ENCODE peak calls at places on chromosomes 2 and 18, in four cellular contexts. One of them, this sample, is unnamed.

GRCh38 chr2:28411166-28411755 is 18.6 kb downstream of the FOSL2 start:
- DNase-seq in HepG2: no peak
- DNase-seq in GM12878: no peak
- DNase-seq in K562: no peak
- DNase-seq in this sample: no peak

GRCh38 chr2:162092656-162093556 is 18.9 kb upstream of the DPP4 start:
- DNase-seq in HepG2: no peak
- DNase-seq in GM12878: no peak
- DNase-seq in K562: no peak
- DNase-seq in this sample: no peak

GRCh38 chr2:44305882-44306281 is 30.6 kb downstream of the SLC3A1 start:
- DNase-seq in HepG2: no peak
- DNase-seq in GM12878: no peak
- DNase-seq in K562: no peak
- DNase-seq in this sample: no peak

GRCh38 chr18:24138884-24139616 is at the start of gene CABYR:
- DNase-seq in HepG2: peak; percentile 9
- DNase-seq in GM12878: peak; percentile 12
- DNase-seq in K562: no peak
- DNase-seq in this sample: peak; percentile 91

GRCh38 chr2:201784547-201784946 is 3.8 kb upstream of the ALS2 start:
- DNase-seq in HepG2: no peak
- DNase-seq in GM12878: no peak
- DNase-seq in K562: no peak
- DNase-seq in this sample: no peak

GRCh38 chr18:22191986-22192385 is 22.6 kb downstream of the GATA6 start:
- DNase-seq in HepG2: no peak
- DNase-seq in GM12878: no peak
- DNase-seq in K562: no peak
- DNase-seq in this sample: no peak

GRCh38 chr2:65602851-65603250 is 170.5 kb upstream of the SPRED2 start:
- DNase-seq in HepG2: no peak
- DNase-seq in GM12878: no peak
- DNase-seq in K562: no peak
- DNase-seq in this sample: no peak

GRCh38 chr2:145724499-145724898 is 1204.6 kb upstream of the ZEB2 start:
- DNase-seq in HepG2: no peak
- DNase-seq in GM12878: no peak
- DNase-seq in K562: no peak
- DNase-seq in this sample: no peak

GRCh38 chr2:188695953-188696352 is 278.2 kb upstream of the COL3A1 start:
- DNase-seq in HepG2: no peak
- DNase-seq in GM12878: no peak
- DNase-seq in K562: no peak
- DNase-seq in this sample: no peak

GRCh38 chr2:29940706-29941105 is 19.3 kb upstream of the ALK start:
- DNase-seq in HepG2: no peak
- DNase-seq in GM12878: no peak
- DNase-seq in K562: no peak
- DNase-seq in this sample: no peak

GRCh38 chr2:100036793-100037192 is 105.6 kb downstream of the AFF3 start:
- DNase-seq in HepG2: no peak
- DNase-seq in GM12878: no peak
- DNase-seq in K562: no peak
- DNase-seq in this sample: no peak

GRCh38 chr18:50711401-50711800 is 108.4 kb downstream of the MRO start:
- DNase-seq in HepG2: no peak
- DNase-seq in GM12878: no peak
- DNase-seq in K562: no peak
- DNase-seq in this sample: no peak

GRCh38 chr2:54724150-54724559 is 693 bp downstream of the EML6 start:
- DNase-seq in HepG2: no peak
- DNase-seq in GM12878: no peak
- DNase-seq in K562: no peak
- DNase-seq in this sample: no peak

GRCh38 chr18:57002627-57003026 is 144.3 kb upstream of the BOD1L2 start:
- DNase-seq in HepG2: peak; percentile 15
- DNase-seq in GM12878: no peak
- DNase-seq in K562: no peak
- DNase-seq in this sample: no peak

GRCh38 chr2:196278491-196278911 is 107.1 kb upstream of the STK17B start:
- DNase-seq in HepG2: no peak
- DNase-seq in GM12878: no peak
- DNase-seq in K562: no peak
- DNase-seq in this sample: no peak

GRCh38 chr2:141591787-141592186 is 539.0 kb downstream of the LRP1B start:
- DNase-seq in HepG2: no peak
- DNase-seq in GM12878: no peak
- DNase-seq in K562: no peak
- DNase-seq in this sample: no peak

GRCh38 chr2:120896126-120896525 is 160.5 kb downstream of the GLI2 start:
- DNase-seq in HepG2: no peak
- DNase-seq in GM12878: no peak
- DNase-seq in K562: no peak
- DNase-seq in this sample: no peak

GRCh38 chr2:43062058-43062457 is 164.3 kb downstream of the ZFP36L2 start:
- DNase-seq in HepG2: no peak
- DNase-seq in GM12878: no peak
- DNase-seq in K562: no peak
- DNase-seq in this sample: no peak

GRCh38 chr18:57998461-57998860 is 45.6 kb upstream of the NEDD4L start:
- DNase-seq in HepG2: peak; percentile 65
- DNase-seq in GM12878: no peak
- DNase-seq in K562: no peak
- DNase-seq in this sample: no peak

GRCh38 chr2:8819948-8820347 is 17.5 kb downstream of the KIDINS220 start:
- DNase-seq in HepG2: no peak
- DNase-seq in GM12878: no peak
- DNase-seq in K562: no peak
- DNase-seq in this sample: no peak

GRCh38 chr2:96342085-96342484 is 6.5 kb downstream of the NCAPH start:
- DNase-seq in HepG2: peak; percentile 67
- DNase-seq in GM12878: no peak
- DNase-seq in K562: peak; percentile 44
- DNase-seq in this sample: no peak

GRCh38 chr2:153497938-153498629 is 19.5 kb upstream of the RPRM start:
- DNase-seq in HepG2: no peak
- DNase-seq in GM12878: no peak
- DNase-seq in K562: no peak
- DNase-seq in this sample: no peak

GRCh38 chr2:10019174-10019971 is 24.0 kb upstream of the KLF11 start:
- DNase-seq in HepG2: peak; percentile 37
- DNase-seq in GM12878: no peak
- DNase-seq in K562: no peak
- DNase-seq in this sample: no peak

GRCh38 chr2:239975665-239976064 is 49.5 kb downstream of the NDUFA10 start:
- DNase-seq in HepG2: no peak
- DNase-seq in GM12878: no peak
- DNase-seq in K562: no peak
- DNase-seq in this sample: no peak

GRCh38 chr2:61179701-61180639 is 18.0 kb downstream of the C2orf74 start:
- DNase-seq in HepG2: no peak
- DNase-seq in GM12878: no peak
- DNase-seq in K562: peak; percentile 47
- DNase-seq in this sample: no peak

GRCh38 chr2:9234680-9235387 is 28.2 kb downstream of the ASAP2 start:
- DNase-seq in HepG2: peak; percentile 96
- DNase-seq in GM12878: no peak
- DNase-seq in K562: peak; percentile 61
- DNase-seq in this sample: no peak

GRCh38 chr2:99682280-99683060 is 192.7 kb upstream of the REV1 start:
- DNase-seq in HepG2: no peak
- DNase-seq in GM12878: no peak
- DNase-seq in K562: no peak
- DNase-seq in this sample: no peak

GRCh38 chr2:211347328-211347727 is 790.9 kb downstream of the CPS1 start:
- DNase-seq in HepG2: peak; percentile 2
- DNase-seq in GM12878: no peak
- DNase-seq in K562: no peak
- DNase-seq in this sample: peak; percentile 33

GRCh38 chr18:75211721-75212625 is 1.4 kb downstream of the TSHZ1 start:
- DNase-seq in HepG2: peak; percentile 9
- DNase-seq in GM12878: no peak
- DNase-seq in K562: peak; percentile 44
- DNase-seq in this sample: peak; percentile 63

GRCh38 chr18:43009666-43010065 is 105.8 kb downstream of the RIT2 start:
- DNase-seq in HepG2: no peak
- DNase-seq in GM12878: no peak
- DNase-seq in K562: no peak
- DNase-seq in this sample: no peak
- TF ChIP-seq TCF7 in HepG2: no peak
- TF ChIP-seq TCF7 in GM12878: no peak
- TF ChIP-seq TCF7 in K562: no peak
- TF ChIP-seq TCF7 in this sample: no peak

GRCh38 chr2:208072250-208072892 is 47.0 kb upstream of the PLEKHM3 start:
- DNase-seq in HepG2: peak; percentile 63
- DNase-seq in GM12878: peak; percentile 19
- DNase-seq in K562: peak; percentile 81
- DNase-seq in this sample: peak; percentile 72

GRCh38 chr2:208074610-208075356 is 49.5 kb upstream of the PLEKHM3 start:
- DNase-seq in HepG2: no peak
- DNase-seq in GM12878: no peak
- DNase-seq in K562: no peak
- DNase-seq in this sample: no peak

DNA sequence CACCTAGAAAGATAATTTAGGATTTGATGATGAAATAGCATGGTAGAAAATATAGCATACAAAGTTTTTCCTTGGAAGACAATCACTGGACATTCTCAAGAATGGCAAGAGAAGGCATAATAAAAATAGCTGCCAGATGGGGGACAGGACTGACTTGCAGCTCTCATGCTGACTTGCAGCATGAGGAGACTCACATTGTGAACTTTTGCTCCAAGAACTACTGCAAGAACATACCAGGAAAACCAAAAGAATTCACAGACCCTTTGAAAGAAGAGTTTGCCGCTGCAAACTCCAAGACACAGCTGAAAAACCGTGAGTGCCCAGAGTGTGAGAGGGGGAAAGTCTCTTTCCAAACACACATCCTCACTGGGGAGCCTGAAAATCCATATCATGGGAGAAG is 47.0 kb downstream of the CRYGD start:
- DNase-seq in HepG2: no peak
- DNase-seq in GM12878: no peak
- DNase-seq in K562: no peak
- DNase-seq in this sample: no peak
- TF ChIP-seq USF2 in HepG2: no peak
- TF ChIP-seq USF2 in GM12878: no peak
- TF ChIP-seq USF2 in K562: no peak
- TF ChIP-seq USF2 in this sample: no peak

DNA sequence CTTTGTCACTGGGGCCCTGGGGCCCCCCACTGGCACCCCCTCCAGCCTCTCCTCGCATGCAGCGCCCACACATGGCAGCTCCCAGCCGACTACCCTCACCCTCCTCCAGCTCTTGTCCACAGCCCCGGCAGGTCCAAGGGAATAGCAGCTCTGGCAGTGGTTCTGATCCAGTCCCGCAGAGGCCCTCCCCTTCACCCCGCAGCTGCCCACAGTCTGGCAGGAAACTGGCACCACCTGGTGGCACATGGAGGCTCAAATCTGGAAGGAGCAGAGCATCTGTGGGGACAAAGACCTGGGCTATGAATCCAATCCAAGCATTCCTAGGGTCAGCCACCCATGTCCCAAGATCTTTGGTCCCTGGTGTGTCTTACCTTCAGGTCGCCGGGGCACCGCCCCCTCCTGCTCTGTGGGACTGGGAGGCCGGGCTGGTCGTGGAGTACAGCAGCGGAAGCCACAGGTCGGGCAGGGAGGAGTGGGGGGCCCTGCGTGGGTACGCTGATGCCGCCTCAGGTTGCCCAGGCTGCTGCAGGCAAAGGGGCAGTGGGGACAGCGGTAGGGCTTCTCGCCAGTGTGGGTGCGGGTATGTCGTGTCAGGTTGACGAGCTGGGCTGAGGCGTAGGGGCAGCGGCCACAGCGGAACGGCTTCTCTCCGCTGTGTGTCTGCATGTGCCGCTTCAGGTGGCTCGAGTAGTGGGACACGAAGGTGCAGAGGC is 2.3 kb downstream of the ZNF513 start:
- DNase-seq in HepG2: peak; percentile 25
- DNase-seq in GM12878: no peak
- DNase-seq in K562: no peak
- DNase-seq in this sample: no peak
- TF ChIP-seq TCF7 in HepG2: no peak
- TF ChIP-seq TCF7 in GM12878: no peak
- TF ChIP-seq TCF7 in K562: no peak
- TF ChIP-seq TCF7 in this sample: no peak

GRCh38 chr18:11664286-11664685 is 24.8 kb upstream of the GNAL start:
- DNase-seq in HepG2: no peak
- DNase-seq in GM12878: no peak
- DNase-seq in K562: no peak
- DNase-seq in this sample: no peak

GRCh38 chr18:11663630-11664029 is 25.4 kb upstream of the GNAL start:
- DNase-seq in HepG2: no peak
- DNase-seq in GM12878: no peak
- DNase-seq in K562: no peak
- DNase-seq in this sample: no peak

GRCh38 chr18:11658989-11659388 is 30.1 kb upstream of the GNAL start:
- DNase-seq in HepG2: peak; percentile 7
- DNase-seq in GM12878: no peak
- DNase-seq in K562: no peak
- DNase-seq in this sample: no peak

GRCh38 chr18:11660691-11661090 is 28.4 kb upstream of the GNAL start:
- DNase-seq in HepG2: no peak
- DNase-seq in GM12878: no peak
- DNase-seq in K562: no peak
- DNase-seq in this sample: no peak

DNA sequence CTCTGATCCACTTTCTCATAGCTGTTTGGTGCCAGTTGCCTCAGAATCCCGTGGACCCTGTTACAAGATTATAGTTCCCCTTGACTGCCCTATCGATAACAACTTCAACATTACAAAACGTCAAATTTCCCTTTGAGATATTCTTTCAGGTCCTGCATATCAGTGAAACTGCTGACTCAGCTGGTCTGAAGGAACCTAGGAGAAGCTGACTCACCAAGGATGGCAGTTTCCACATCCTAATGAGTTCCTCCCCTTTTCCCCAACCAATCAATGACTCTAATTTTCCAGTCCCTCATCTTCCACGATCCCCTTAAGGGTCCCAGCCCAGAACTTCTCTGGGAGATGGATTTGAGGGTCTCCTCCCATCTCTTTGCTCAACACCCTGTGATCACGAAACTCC is 27.6 kb upstream of the GNAL start:
- DNase-seq in HepG2: no peak
- DNase-seq in GM12878: no peak
- DNase-seq in K562: peak; percentile 9
- DNase-seq in this sample: no peak
- TF ChIP-seq USF2 in HepG2: no peak
- TF ChIP-seq USF2 in GM12878: no peak
- TF ChIP-seq USF2 in K562: no peak
- TF ChIP-seq USF2 in this sample: no peak

GRCh38 chr18:52160652-52161051 is 179.3 kb upstream of the DCC start:
- DNase-seq in HepG2: no peak
- DNase-seq in GM12878: no peak
- DNase-seq in K562: no peak
- DNase-seq in this sample: no peak
- TF ChIP-seq TCF7 in HepG2: no peak
- TF ChIP-seq TCF7 in GM12878: no peak
- TF ChIP-seq TCF7 in K562: no peak
- TF ChIP-seq TCF7 in this sample: no peak

GRCh38 chr2:207807516-207807915 is 37.8 kb upstream of the FZD5 start:
- DNase-seq in HepG2: no peak
- DNase-seq in GM12878: peak; percentile 23
- DNase-seq in K562: no peak
- DNase-seq in this sample: no peak
- TF ChIP-seq USF2 in HepG2: no peak
- TF ChIP-seq USF2 in GM12878: no peak
- TF ChIP-seq USF2 in K562: no peak
- TF ChIP-seq USF2 in this sample: no peak

This sample was measured in WTC11.